ENCODE peak calls at places on chromosomes 11 and 22, in ten cellular contexts. J, X, C, G, L, D, P, Z, I and H are unnamed samples.
A peak's percentile ranks its signal among the peaks of the same experiment; 100 is the strongest.

GRCh38 chr22:31681625-31682345 is 19.8 kb upstream of the PISD start:
- DNase-seq in D (no peak), L (no peak), G (no peak), I (peak; percentile 88), C (no peak), X (no peak), Z (no peak), J (no peak), P (peak; percentile 50), H (no peak)

GRCh38 chr11:117861151-117862018 is 15.1 kb downstream of the FXYD6 start:
- DNase-seq in D (no peak), P (peak; percentile 66), L (no peak), G (no peak), I (no peak), C (no peak), Z (peak; percentile 89), X (peak; percentile 72), J (no peak), H (no peak)

GRCh38 chr11:120001161-120002135 is 136.5 kb downstream of the TRIM29 start:
- DNase-seq in P (no peak), D (no peak), L (no peak), J (no peak), C (no peak), Z (no peak), X (no peak), I (no peak), G (no peak), H (no peak)

GRCh38 chr22:20536590-20537324 is 29.3 kb downstream of the MED15 start:
- DNase-seq in C (no peak), L (no peak), J (no peak), D (no peak), Z (no peak), G (no peak), X (peak; percentile 64), P (no peak), I (no peak), H (no peak)

GRCh38 chr11:10771457-10771856 is 20.4 kb downstream of the CTR9 start:
- DNase-seq in G (no peak), D (no peak), Z (no peak), L (no peak), X (no peak), P (no peak), C (no peak), J (no peak), I (no peak), H (no peak)

GRCh38 chr11:120908521-120909181 is 115.3 kb upstream of the TBCEL start:
- DNase-seq in Z (no peak), P (no peak), I (peak; percentile 5), L (no peak), D (no peak), C (no peak), G (no peak), X (no peak), J (no peak), H (no peak)

GRCh38 chr11:33723238-33723881 is 12.9 kb downstream of the CD59 start:
- DNase-seq in D (no peak), J (no peak), C (peak; percentile 60), Z (no peak), G (no peak), I (peak; percentile 92), X (peak; percentile 70), P (no peak), L (no peak), H (no peak)

GRCh38 chr11:71095294-71095850 is 157.0 kb downstream of the SHANK2 start:
- DNase-seq in C (no peak), L (no peak), P (no peak), I (no peak), D (no peak), G (no peak), Z (no peak), X (no peak), J (no peak), H (no peak)

GRCh38 chr11:10522276-10522675 is 18.7 kb downstream of the RNF141 start:
- DNase-seq in D (no peak), Z (no peak), L (no peak), J (no peak), G (no peak), I (no peak), C (no peak), X (no peak), P (no peak), H (no peak)

GRCh38 chr11:64947202-64947814 is 11.6 kb upstream of the GPHA2 start:
- DNase-seq in J (no peak), D (no peak), I (no peak), C (no peak), P (no peak), X (no peak), L (no peak), G (no peak), Z (no peak), H (no peak)
- TF ChIP-seq CTCF in J (no peak), D (no peak), I (no peak), C (peak; percentile 2), P (no peak), X (no peak), L (no peak), G (no peak), Z (no peak), H (no peak)

DNA sequence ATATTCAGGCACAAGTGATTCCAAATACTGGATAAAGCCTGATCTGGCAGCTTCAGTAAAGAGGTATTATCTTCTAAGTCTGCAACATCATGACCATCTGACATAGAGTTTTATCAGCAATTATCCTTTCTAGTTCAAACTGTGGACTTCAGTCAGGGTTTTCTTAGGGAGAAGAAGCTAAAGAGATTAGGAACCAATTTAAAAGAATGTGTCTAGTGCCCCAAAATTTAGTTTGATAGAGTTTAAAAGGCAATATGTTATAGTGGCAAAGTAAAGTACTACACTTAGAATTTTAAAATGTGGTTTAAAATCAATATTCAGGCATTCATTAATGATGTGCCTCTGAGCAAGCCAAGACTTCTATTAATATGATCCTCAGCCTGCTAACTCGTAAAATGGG is 5.4 kb downstream of the PAK1 start:
- DNase-seq in P (no peak), I (no peak), C (no peak), L (no peak), J (peak; percentile 24), X (no peak), D (no peak), G (no peak), Z (no peak), H (no peak)
- TF ChIP-seq CTCF in P (no peak), I (no peak), C (no peak), L (no peak), J (no peak), X (peak; percentile 36), D (no peak), G (peak; percentile 12), Z (no peak), H (no peak)

GRCh38 chr22:34055525-34056200 is 135.4 kb upstream of the LARGE1 start:
- DNase-seq in X (no peak), L (peak; percentile 15), J (no peak), Z (peak; percentile 70), G (no peak), I (no peak), P (no peak), D (no peak), C (no peak), H (no peak)
- TF ChIP-seq CTCF in X (peak; percentile 4), L (peak; percentile 50), J (peak; percentile 26), Z (no peak), G (no peak), I (no peak), P (no peak), D (no peak), C (no peak), H (no peak)

DNA sequence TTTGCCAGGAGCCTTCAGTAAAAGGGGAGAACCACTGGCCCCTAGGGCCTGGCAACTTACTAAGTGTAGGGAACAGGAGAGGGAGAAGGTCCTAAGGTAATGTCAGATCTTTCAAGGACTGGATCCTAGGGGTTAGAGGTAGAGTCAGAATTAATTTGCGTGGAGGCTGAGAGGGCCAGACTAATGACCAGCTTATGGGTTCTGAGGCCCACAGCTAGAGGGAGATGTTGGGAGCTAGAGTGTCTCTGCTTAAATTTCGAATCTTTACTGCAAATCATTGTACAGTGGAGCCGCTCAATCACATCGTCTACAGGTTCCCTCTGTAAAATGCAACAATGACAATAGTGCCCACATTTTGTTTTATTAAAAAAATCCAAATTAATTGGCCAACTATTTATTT is 31.4 kb downstream of the CLMP start:
- DNase-seq in Z (no peak), I (no peak), X (no peak), D (no peak), L (no peak), P (no peak), J (no peak), C (no peak), G (no peak), H (no peak)
- TF ChIP-seq CTCF in Z (no peak), I (peak; percentile 37), X (no peak), D (no peak), L (peak; percentile 9), P (no peak), J (no peak), C (peak; percentile 36), G (peak; percentile 36), H (no peak)

DNA sequence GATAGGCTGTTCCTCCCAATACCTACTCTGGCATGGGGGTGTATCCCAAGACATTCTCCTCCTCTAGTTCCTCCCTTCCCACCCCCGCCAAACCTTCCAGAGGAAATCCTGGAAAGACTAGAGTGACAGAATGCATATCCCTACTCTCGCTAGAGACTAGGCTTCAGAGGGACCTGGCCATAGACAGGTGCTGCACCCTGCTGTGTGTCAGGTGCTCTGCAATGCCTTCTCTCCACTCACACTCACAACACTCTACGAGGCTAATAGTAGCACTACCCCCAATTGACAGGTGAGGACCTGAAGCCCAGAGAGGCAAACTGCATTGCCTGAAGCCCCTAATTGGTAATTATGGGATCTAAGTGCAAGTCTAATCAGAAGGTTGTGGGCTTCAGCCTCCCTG is 46.2 kb upstream of the LMO1 start:
- DNase-seq in J (no peak), G (no peak), Z (no peak), C (no peak), P (peak; percentile 20), X (no peak), D (no peak), L (no peak), I (no peak), H (no peak)
- TF ChIP-seq CTCF in J (peak; percentile 47), G (peak; percentile 57), Z (no peak), C (no peak), P (no peak), X (no peak), D (no peak), L (no peak), I (no peak), H (no peak)

DNA sequence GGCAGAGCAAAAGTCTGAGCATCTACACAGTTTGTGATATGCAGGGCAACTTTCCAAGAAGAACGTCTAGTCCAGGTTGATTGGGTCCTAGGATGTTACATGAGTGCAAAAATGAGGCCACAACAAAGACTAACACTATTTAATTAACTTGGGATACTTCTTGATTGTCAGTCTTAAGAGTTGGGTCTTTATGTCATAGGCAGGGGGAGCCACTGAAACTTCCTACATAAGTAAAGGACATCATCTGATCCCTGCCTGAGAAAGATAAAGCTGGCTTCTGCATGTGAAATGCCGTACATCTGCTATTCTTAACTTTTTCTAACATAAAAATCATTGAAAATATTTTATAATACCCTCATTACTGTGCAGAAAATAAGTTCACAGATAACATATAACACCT is 525.5 kb downstream of the NTM start:
- DNase-seq in I (no peak), L (no peak), P (no peak), Z (no peak), C (no peak), G (no peak), X (no peak), D (no peak), J (no peak), H (no peak)
- TF ChIP-seq CTCF in I (peak; percentile 15), L (no peak), P (no peak), Z (no peak), C (no peak), G (no peak), X (no peak), D (no peak), J (no peak), H (no peak)

GRCh38 chr11:133064152-133064877 is 468.0 kb downstream of the OPCML start:
- DNase-seq in L (no peak), D (peak; percentile 23), G (peak; percentile 40), I (peak; percentile 84), J (no peak), C (peak; percentile 44), P (peak; percentile 76), Z (peak; percentile 90), X (peak; percentile 91), H (no peak)
- TF ChIP-seq CTCF in L (no peak), D (no peak), G (peak; percentile 87), I (peak; percentile 67), J (peak; percentile 86), C (peak; percentile 79), P (peak; percentile 46), Z (peak; percentile 37), X (peak; percentile 62), H (no peak)